ENCODE peak calls at places on chromosomes 2 and 18, in eight cellular contexts. One of them, this sample, is unnamed.

GRCh38 chr2:38750793-38751042 is 443 bp downstream of the SRSF7 start:
- DNase-seq in HCEC 1CT: peak
- DNase-seq in head of caudate nucleus: peak
- DNase-seq in stimulated activated CD8-positive, alpha-beta memory T cell treated with anti-CD3 and anti-CD28 coated beads, Interleukin-7, amount 100 ng/mL, for 24 hours: no peak
- DNase-seq in fibroblast of pulmonary artery: no peak
- DNase-seq in activated T-cell treated with anti-CD3 and anti-CD28 coated beads for 48 hours: peak
- DNase-seq in SK-N-MC: no peak
- DNase-seq in stimulated activated CD4-positive, alpha-beta T cell treated with anti-CD3 and anti-CD28 coated beads, Interleukin-1b, Interleukin-23, amount 100 ng/mL, for 1 hour: peak
- DNase-seq in this sample: peak

GRCh38 chr2:112960230-112960825 is 17.5 kb upstream of the IL36G start:
- DNase-seq in fibroblast of pulmonary artery: no peak
- DNase-seq in stimulated activated CD8-positive, alpha-beta memory T cell treated with anti-CD3 and anti-CD28 coated beads, Interleukin-7, amount 100 ng/mL, for 24 hours: no peak
- DNase-seq in SK-N-MC: no peak
- DNase-seq in stimulated activated CD4-positive, alpha-beta T cell treated with anti-CD3 and anti-CD28 coated beads, Interleukin-1b, Interleukin-23, amount 100 ng/mL, for 1 hour: no peak
- DNase-seq in head of caudate nucleus: no peak
- DNase-seq in HCEC 1CT: no peak
- DNase-seq in activated T-cell treated with anti-CD3 and anti-CD28 coated beads for 48 hours: no peak
- DNase-seq in this sample: no peak

GRCh38 chr2:59888015-59888414 is 665.4 kb downstream of the BCL11A start:
- DNase-seq in stimulated activated CD8-positive, alpha-beta memory T cell treated with anti-CD3 and anti-CD28 coated beads, Interleukin-7, amount 100 ng/mL, for 24 hours: no peak
- DNase-seq in SK-N-MC: no peak
- DNase-seq in activated T-cell treated with anti-CD3 and anti-CD28 coated beads for 48 hours: peak
- DNase-seq in head of caudate nucleus: no peak
- DNase-seq in HCEC 1CT: no peak
- DNase-seq in fibroblast of pulmonary artery: no peak
- DNase-seq in stimulated activated CD4-positive, alpha-beta T cell treated with anti-CD3 and anti-CD28 coated beads, Interleukin-1b, Interleukin-23, amount 100 ng/mL, for 1 hour: peak
- DNase-seq in this sample: no peak

GRCh38 chr2:188787002-188787660 is 187.0 kb upstream of the COL3A1 start:
- DNase-seq in head of caudate nucleus: no peak
- DNase-seq in stimulated activated CD8-positive, alpha-beta memory T cell treated with anti-CD3 and anti-CD28 coated beads, Interleukin-7, amount 100 ng/mL, for 24 hours: no peak
- DNase-seq in HCEC 1CT: peak
- DNase-seq in activated T-cell treated with anti-CD3 and anti-CD28 coated beads for 48 hours: no peak
- DNase-seq in stimulated activated CD4-positive, alpha-beta T cell treated with anti-CD3 and anti-CD28 coated beads, Interleukin-1b, Interleukin-23, amount 100 ng/mL, for 1 hour: no peak
- DNase-seq in SK-N-MC: no peak
- DNase-seq in fibroblast of pulmonary artery: peak
- DNase-seq in this sample: peak

GRCh38 chr2:61255580-61256437 is 93.8 kb downstream of the C2orf74 start:
- DNase-seq in fibroblast of pulmonary artery: peak
- DNase-seq in HCEC 1CT: peak
- DNase-seq in activated T-cell treated with anti-CD3 and anti-CD28 coated beads for 48 hours: no peak
- DNase-seq in stimulated activated CD8-positive, alpha-beta memory T cell treated with anti-CD3 and anti-CD28 coated beads, Interleukin-7, amount 100 ng/mL, for 24 hours: no peak
- DNase-seq in stimulated activated CD4-positive, alpha-beta T cell treated with anti-CD3 and anti-CD28 coated beads, Interleukin-1b, Interleukin-23, amount 100 ng/mL, for 1 hour: no peak
- DNase-seq in head of caudate nucleus: no peak
- DNase-seq in SK-N-MC: no peak
- DNase-seq in this sample: peak

GRCh38 chr2:133726906-133727305 is 158.6 kb upstream of the NCKAP5 start:
- DNase-seq in activated T-cell treated with anti-CD3 and anti-CD28 coated beads for 48 hours: no peak
- DNase-seq in fibroblast of pulmonary artery: no peak
- DNase-seq in stimulated activated CD8-positive, alpha-beta memory T cell treated with anti-CD3 and anti-CD28 coated beads, Interleukin-7, amount 100 ng/mL, for 24 hours: no peak
- DNase-seq in head of caudate nucleus: no peak
- DNase-seq in stimulated activated CD4-positive, alpha-beta T cell treated with anti-CD3 and anti-CD28 coated beads, Interleukin-1b, Interleukin-23, amount 100 ng/mL, for 1 hour: no peak
- DNase-seq in HCEC 1CT: no peak
- DNase-seq in SK-N-MC: no peak
- DNase-seq in this sample: no peak

GRCh38 chr18:12776821-12777471 is 74.1 kb downstream of the PSMG2 start:
- DNase-seq in stimulated activated CD8-positive, alpha-beta memory T cell treated with anti-CD3 and anti-CD28 coated beads, Interleukin-7, amount 100 ng/mL, for 24 hours: no peak
- DNase-seq in activated T-cell treated with anti-CD3 and anti-CD28 coated beads for 48 hours: no peak
- DNase-seq in fibroblast of pulmonary artery: no peak
- DNase-seq in HCEC 1CT: no peak
- DNase-seq in head of caudate nucleus: no peak
- DNase-seq in SK-N-MC: no peak
- DNase-seq in stimulated activated CD4-positive, alpha-beta T cell treated with anti-CD3 and anti-CD28 coated beads, Interleukin-1b, Interleukin-23, amount 100 ng/mL, for 1 hour: no peak
- DNase-seq in this sample: no peak

GRCh38 chr18:10588975-10589374 is 63.1 kb downstream of the NAPG start:
- DNase-seq in stimulated activated CD8-positive, alpha-beta memory T cell treated with anti-CD3 and anti-CD28 coated beads, Interleukin-7, amount 100 ng/mL, for 24 hours: no peak
- DNase-seq in activated T-cell treated with anti-CD3 and anti-CD28 coated beads for 48 hours: no peak
- DNase-seq in SK-N-MC: no peak
- DNase-seq in fibroblast of pulmonary artery: no peak
- DNase-seq in stimulated activated CD4-positive, alpha-beta T cell treated with anti-CD3 and anti-CD28 coated beads, Interleukin-1b, Interleukin-23, amount 100 ng/mL, for 1 hour: no peak
- DNase-seq in head of caudate nucleus: no peak
- DNase-seq in HCEC 1CT: no peak
- DNase-seq in this sample: no peak

GRCh38 chr2:24399434-24400206 is 39.3 kb upstream of the ITSN2 start:
- DNase-seq in activated T-cell treated with anti-CD3 and anti-CD28 coated beads for 48 hours: no peak
- DNase-seq in SK-N-MC: no peak
- DNase-seq in HCEC 1CT: no peak
- DNase-seq in stimulated activated CD4-positive, alpha-beta T cell treated with anti-CD3 and anti-CD28 coated beads, Interleukin-1b, Interleukin-23, amount 100 ng/mL, for 1 hour: no peak
- DNase-seq in fibroblast of pulmonary artery: no peak
- DNase-seq in head of caudate nucleus: no peak
- DNase-seq in stimulated activated CD8-positive, alpha-beta memory T cell treated with anti-CD3 and anti-CD28 coated beads, Interleukin-7, amount 100 ng/mL, for 24 hours: no peak
- DNase-seq in this sample: no peak

GRCh38 chr2:178109813-178110212 is 2.4 kb upstream of the RBM45 start:
- DNase-seq in HCEC 1CT: peak
- DNase-seq in stimulated activated CD8-positive, alpha-beta memory T cell treated with anti-CD3 and anti-CD28 coated beads, Interleukin-7, amount 100 ng/mL, for 24 hours: no peak
- DNase-seq in fibroblast of pulmonary artery: peak
- DNase-seq in SK-N-MC: peak
- DNase-seq in stimulated activated CD4-positive, alpha-beta T cell treated with anti-CD3 and anti-CD28 coated beads, Interleukin-1b, Interleukin-23, amount 100 ng/mL, for 1 hour: no peak
- DNase-seq in activated T-cell treated with anti-CD3 and anti-CD28 coated beads for 48 hours: no peak
- DNase-seq in head of caudate nucleus: no peak
- DNase-seq in this sample: peak

GRCh38 chr2:73020657-73021370 is 50.7 kb downstream of the SFXN5 start:
- DNase-seq in fibroblast of pulmonary artery: peak
- DNase-seq in head of caudate nucleus: no peak
- DNase-seq in HCEC 1CT: peak
- DNase-seq in stimulated activated CD8-positive, alpha-beta memory T cell treated with anti-CD3 and anti-CD28 coated beads, Interleukin-7, amount 100 ng/mL, for 24 hours: no peak
- DNase-seq in stimulated activated CD4-positive, alpha-beta T cell treated with anti-CD3 and anti-CD28 coated beads, Interleukin-1b, Interleukin-23, amount 100 ng/mL, for 1 hour: no peak
- DNase-seq in activated T-cell treated with anti-CD3 and anti-CD28 coated beads for 48 hours: no peak
- DNase-seq in SK-N-MC: no peak
- DNase-seq in this sample: peak

This sample was measured in foreskin fibroblast.